ENCODE peak calls at places on chromosomes 1 and 21, in eight cellular contexts. One of them, this sample, is unnamed.

GRCh38 chr1:11738096-11738495 is 2.2 kb downstream of the AGTRAP start:
- DNase-seq in Panc1: no peak
- DNase-seq in breast epithelium: no peak
- DNase-seq in colonic mucosa: no peak
- DNase-seq in coronary artery: no peak
- DNase-seq in ovary: no peak
- DNase-seq in fibroblast of the aortic adventitia: no peak
- DNase-seq in epithelial cell of esophagus: no peak
- DNase-seq in this sample: no peak

GRCh38 chr1:7579016-7579415 is 192.1 kb upstream of the VAMP3 start:
- DNase-seq in Panc1: no peak
- DNase-seq in breast epithelium: peak; percentile 27
- DNase-seq in colonic mucosa: no peak
- DNase-seq in coronary artery: no peak
- DNase-seq in ovary: peak; percentile 13
- DNase-seq in fibroblast of the aortic adventitia: no peak
- DNase-seq in epithelial cell of esophagus: no peak
- DNase-seq in this sample: no peak

GRCh38 chr1:14128096-14128495 is 428.1 kb downstream of the PRDM2 start:
- DNase-seq in Panc1: no peak
- DNase-seq in breast epithelium: no peak
- DNase-seq in colonic mucosa: no peak
- DNase-seq in coronary artery: no peak
- DNase-seq in ovary: no peak
- DNase-seq in fibroblast of the aortic adventitia: no peak
- DNase-seq in epithelial cell of esophagus: peak; percentile 51
- DNase-seq in this sample: no peak

GRCh38 chr1:85275701-85276289 is 637 bp downstream of the BCL10 start:
- DNase-seq in Panc1: no peak
- DNase-seq in breast epithelium: no peak
- DNase-seq in colonic mucosa: no peak
- DNase-seq in coronary artery: no peak
- DNase-seq in ovary: no peak
- DNase-seq in fibroblast of the aortic adventitia: peak; percentile 21
- DNase-seq in epithelial cell of esophagus: peak; percentile 31
- DNase-seq in this sample: no peak

GRCh38 chr21:41726970-41727783 is 39.7 kb downstream of the RIPK4 start:
- DNase-seq in Panc1: no peak
- DNase-seq in breast epithelium: peak; percentile 88
- DNase-seq in colonic mucosa: no peak
- DNase-seq in coronary artery: peak; percentile 91
- DNase-seq in ovary: no peak
- DNase-seq in fibroblast of the aortic adventitia: peak; percentile 63
- DNase-seq in epithelial cell of esophagus: peak; percentile 95
- DNase-seq in this sample: peak; percentile 73

GRCh38 chr1:100921110-100921706 is 25.3 kb downstream of the SLC30A7 start:
- DNase-seq in Panc1: peak; percentile 5
- DNase-seq in breast epithelium: no peak
- DNase-seq in colonic mucosa: no peak
- DNase-seq in coronary artery: no peak
- DNase-seq in ovary: no peak
- DNase-seq in fibroblast of the aortic adventitia: peak; percentile 76
- DNase-seq in epithelial cell of esophagus: peak; percentile 61
- DNase-seq in this sample: peak; percentile 70

GRCh38 chr1:2136386-2136821 is 58.2 kb downstream of the FAAP20 start:
- DNase-seq in Panc1: no peak
- DNase-seq in breast epithelium: no peak
- DNase-seq in colonic mucosa: no peak
- DNase-seq in coronary artery: no peak
- DNase-seq in ovary: no peak
- DNase-seq in fibroblast of the aortic adventitia: no peak
- DNase-seq in epithelial cell of esophagus: no peak
- DNase-seq in this sample: no peak

GRCh38 chr1:35390600-35391494 is 122.3 kb downstream of the ZMYM4 start:
- DNase-seq in Panc1: no peak
- DNase-seq in breast epithelium: no peak
- DNase-seq in colonic mucosa: no peak
- DNase-seq in coronary artery: no peak
- DNase-seq in ovary: no peak
- DNase-seq in fibroblast of the aortic adventitia: no peak
- DNase-seq in epithelial cell of esophagus: no peak
- DNase-seq in this sample: peak; percentile 27

DNA sequence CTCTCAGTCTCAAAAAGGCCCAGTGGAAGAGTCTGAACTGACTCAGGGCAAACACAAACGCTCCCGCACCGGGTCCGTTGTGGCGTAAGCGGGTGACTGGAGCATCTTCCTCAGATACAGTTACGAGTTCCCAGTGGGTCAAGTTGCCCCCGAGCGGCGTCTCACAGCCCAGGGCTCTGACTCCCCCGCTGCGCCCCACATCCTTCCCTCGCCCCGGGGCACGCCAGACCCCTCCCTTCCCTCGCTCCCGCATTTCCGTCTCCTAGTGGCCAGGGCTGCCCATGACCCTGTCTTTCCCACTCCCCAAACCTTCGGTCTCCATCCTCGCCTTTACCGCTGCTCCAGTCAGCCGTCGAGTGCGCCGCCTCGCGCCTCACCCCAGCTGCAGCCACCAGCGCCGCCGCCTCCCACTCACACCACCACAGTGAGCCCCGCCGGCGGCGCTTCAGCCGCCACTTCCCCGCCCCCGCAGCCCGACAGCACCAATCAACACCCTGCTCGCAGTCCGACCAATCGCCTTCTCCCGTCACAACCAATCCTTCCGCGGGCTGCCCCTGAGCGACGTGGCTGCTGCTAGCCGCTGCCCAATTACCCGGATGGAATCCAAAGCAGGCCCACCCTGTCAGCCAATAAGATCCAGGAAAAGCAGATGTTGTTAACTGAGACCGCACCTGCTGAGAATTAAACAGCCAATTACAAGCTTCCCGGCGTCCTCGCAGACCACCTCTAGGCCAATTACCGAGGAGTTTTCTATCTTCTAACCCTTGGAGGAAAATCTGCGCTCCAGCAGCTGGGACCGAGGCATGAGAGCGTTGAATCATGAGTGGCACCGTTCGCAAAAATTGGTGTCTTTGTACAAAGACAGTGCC is at the start of gene TDRKH:
- DNase-seq in Panc1: peak; percentile 96
- DNase-seq in breast epithelium: peak; percentile 98
- DNase-seq in colonic mucosa: peak; percentile 98
- DNase-seq in coronary artery: peak; percentile 99
- DNase-seq in ovary: peak; percentile 96
- DNase-seq in fibroblast of the aortic adventitia: peak; percentile 99
- DNase-seq in epithelial cell of esophagus: peak; percentile 100
- DNase-seq in this sample: peak; percentile 99
- TF ChIP-seq CTCF in Panc1: no peak
- TF ChIP-seq CTCF in breast epithelium: no peak
- TF ChIP-seq CTCF in colonic mucosa: peak; percentile 12
- TF ChIP-seq CTCF in coronary artery: no peak
- TF ChIP-seq CTCF in ovary: peak; percentile 21
- TF ChIP-seq CTCF in fibroblast of the aortic adventitia: peak; percentile 25
- TF ChIP-seq CTCF in epithelial cell of esophagus: peak; percentile 35
- TF ChIP-seq CTCF in this sample: no peak

DNA sequence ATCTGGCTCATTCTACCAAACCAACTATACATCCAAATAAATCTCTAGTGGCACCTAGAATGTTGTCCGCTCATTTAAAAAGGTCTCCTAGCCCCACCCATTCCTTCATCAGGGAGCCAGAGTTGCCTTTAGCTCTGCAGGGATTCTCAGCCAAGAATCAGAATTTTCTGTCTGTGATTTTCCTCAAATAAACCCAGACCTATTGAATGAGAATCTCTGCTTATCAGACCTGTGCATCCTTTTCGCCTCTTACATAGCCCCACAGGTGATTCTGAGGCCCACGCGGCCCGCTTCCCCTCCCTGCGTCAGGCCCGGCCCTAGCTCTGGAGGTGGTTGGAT is 410 bp upstream of the TDRD5 start:
- DNase-seq in Panc1: no peak
- DNase-seq in breast epithelium: no peak
- DNase-seq in colonic mucosa: no peak
- DNase-seq in coronary artery: no peak
- DNase-seq in ovary: no peak
- DNase-seq in fibroblast of the aortic adventitia: no peak
- DNase-seq in epithelial cell of esophagus: no peak
- DNase-seq in this sample: no peak
- H3K4me3 ChIP-seq in Panc1: peak overlapping the region; percentile 46
- H3K4me3 ChIP-seq in breast epithelium: peak overlapping the region; percentile 70
- H3K4me3 ChIP-seq in colonic mucosa: peak overlapping the region; percentile 32
- H3K4me3 ChIP-seq in coronary artery: peak overlapping the region; percentile 25
- H3K4me3 ChIP-seq in ovary: no peak overlapping the region
- H3K4me3 ChIP-seq in fibroblast of the aortic adventitia: no peak overlapping the region
- H3K4me3 ChIP-seq in epithelial cell of esophagus: no peak overlapping the region
- H3K4me3 ChIP-seq in this sample: no peak overlapping the region

GRCh38 chr21:15895142-15896106 is 165.6 kb downstream of the USP25 start:
- DNase-seq in Panc1: no peak
- DNase-seq in breast epithelium: no peak
- DNase-seq in colonic mucosa: no peak
- DNase-seq in coronary artery: no peak
- DNase-seq in ovary: no peak
- DNase-seq in fibroblast of the aortic adventitia: peak; percentile 54
- DNase-seq in epithelial cell of esophagus: no peak
- DNase-seq in this sample: peak; percentile 15

GRCh38 chr21:15896501-15896900 is 166.7 kb downstream of the USP25 start:
- DNase-seq in Panc1: no peak
- DNase-seq in breast epithelium: no peak
- DNase-seq in colonic mucosa: no peak
- DNase-seq in coronary artery: no peak
- DNase-seq in ovary: no peak
- DNase-seq in fibroblast of the aortic adventitia: no peak
- DNase-seq in epithelial cell of esophagus: no peak
- DNase-seq in this sample: no peak

GRCh38 chr21:15893902-15894301 is 164.1 kb downstream of the USP25 start:
- DNase-seq in Panc1: no peak
- DNase-seq in breast epithelium: no peak
- DNase-seq in colonic mucosa: no peak
- DNase-seq in coronary artery: no peak
- DNase-seq in ovary: no peak
- DNase-seq in fibroblast of the aortic adventitia: no peak
- DNase-seq in epithelial cell of esophagus: no peak
- DNase-seq in this sample: no peak

GRCh38 chr21:15894596-15894995 is 164.8 kb downstream of the USP25 start:
- DNase-seq in Panc1: no peak
- DNase-seq in breast epithelium: no peak
- DNase-seq in colonic mucosa: no peak
- DNase-seq in coronary artery: no peak
- DNase-seq in ovary: no peak
- DNase-seq in fibroblast of the aortic adventitia: peak; percentile 65
- DNase-seq in epithelial cell of esophagus: no peak
- DNase-seq in this sample: peak; percentile 51
- TF ChIP-seq CTCF in Panc1: no peak
- TF ChIP-seq CTCF in breast epithelium: no peak
- TF ChIP-seq CTCF in colonic mucosa: peak; percentile 10
- TF ChIP-seq CTCF in coronary artery: no peak
- TF ChIP-seq CTCF in ovary: peak; percentile 41
- TF ChIP-seq CTCF in fibroblast of the aortic adventitia: peak; percentile 54
- TF ChIP-seq CTCF in epithelial cell of esophagus: no peak
- TF ChIP-seq CTCF in this sample: peak; percentile 48

GRCh38 chr1:151368745-151369610 is 3.5 kb downstream of the SELENBP1 start:
- DNase-seq in Panc1: no peak
- DNase-seq in breast epithelium: no peak
- DNase-seq in colonic mucosa: peak; percentile 68
- DNase-seq in coronary artery: no peak
- DNase-seq in ovary: peak; percentile 42
- DNase-seq in fibroblast of the aortic adventitia: no peak
- DNase-seq in epithelial cell of esophagus: no peak
- DNase-seq in this sample: no peak

GRCh38 chr1:151371340-151371739 is 1.2 kb downstream of the SELENBP1 start:
- DNase-seq in Panc1: no peak
- DNase-seq in breast epithelium: no peak
- DNase-seq in colonic mucosa: peak; percentile 82
- DNase-seq in coronary artery: no peak
- DNase-seq in ovary: peak; percentile 74
- DNase-seq in fibroblast of the aortic adventitia: peak; percentile 70
- DNase-seq in epithelial cell of esophagus: peak; percentile 21
- DNase-seq in this sample: peak; percentile 49

GRCh38 chr1:151368000-151368744 is 4.3 kb downstream of the SELENBP1 start:
- DNase-seq in Panc1: no peak
- DNase-seq in breast epithelium: no peak
- DNase-seq in colonic mucosa: no peak
- DNase-seq in coronary artery: no peak
- DNase-seq in ovary: peak; percentile 80
- DNase-seq in fibroblast of the aortic adventitia: peak; percentile 16
- DNase-seq in epithelial cell of esophagus: no peak
- DNase-seq in this sample: no peak

GRCh38 chr1:151370211-151370911 is 2.1 kb downstream of the SELENBP1 start:
- DNase-seq in Panc1: no peak
- DNase-seq in breast epithelium: no peak
- DNase-seq in colonic mucosa: peak; percentile 50
- DNase-seq in coronary artery: no peak
- DNase-seq in ovary: peak; percentile 78
- DNase-seq in fibroblast of the aortic adventitia: peak; percentile 48
- DNase-seq in epithelial cell of esophagus: no peak
- DNase-seq in this sample: no peak

GRCh38 chr1:151369621-151370048 is 2.9 kb downstream of the SELENBP1 start:
- DNase-seq in Panc1: no peak
- DNase-seq in breast epithelium: no peak
- DNase-seq in colonic mucosa: peak; percentile 45
- DNase-seq in coronary artery: no peak
- DNase-seq in ovary: no peak
- DNase-seq in fibroblast of the aortic adventitia: no peak
- DNase-seq in epithelial cell of esophagus: no peak
- DNase-seq in this sample: no peak
- H3K4me3 ChIP-seq in Panc1: no peak overlapping the region
- H3K4me3 ChIP-seq in breast epithelium: no peak overlapping the region
- H3K4me3 ChIP-seq in colonic mucosa: no peak overlapping the region
- H3K4me3 ChIP-seq in coronary artery: peak overlapping the region; percentile 72
- H3K4me3 ChIP-seq in ovary: no peak overlapping the region
- H3K4me3 ChIP-seq in fibroblast of the aortic adventitia: no peak overlapping the region
- H3K4me3 ChIP-seq in epithelial cell of esophagus: no peak overlapping the region
- H3K4me3 ChIP-seq in this sample: no peak overlapping the region

GRCh38 chr21:26835027-26835713 is 10.0 kb downstream of the ADAMTS1 start:
- DNase-seq in Panc1: no peak
- DNase-seq in breast epithelium: no peak
- DNase-seq in colonic mucosa: no peak
- DNase-seq in coronary artery: no peak
- DNase-seq in ovary: peak; percentile 67
- DNase-seq in fibroblast of the aortic adventitia: peak; percentile 88
- DNase-seq in epithelial cell of esophagus: peak; percentile 87
- DNase-seq in this sample: peak; percentile 83
- TF ChIP-seq CTCF in Panc1: no peak
- TF ChIP-seq CTCF in breast epithelium: no peak
- TF ChIP-seq CTCF in colonic mucosa: no peak
- TF ChIP-seq CTCF in coronary artery: no peak
- TF ChIP-seq CTCF in ovary: peak; percentile 9
- TF ChIP-seq CTCF in fibroblast of the aortic adventitia: no peak
- TF ChIP-seq CTCF in epithelial cell of esophagus: no peak
- TF ChIP-seq CTCF in this sample: no peak

This sample was measured in fibroblast of mammary gland.